ENCODE peak calls at places on chromosomes 5 and 9, in nine cellular contexts. C is body of pancreas; W is breast epithelium; A is PC-3; P is mucosa of descending colon; Q is CD8-positive, alpha-beta T cell; H is tibial artery; Y is iPS DF 6.9; I is heart right ventricle. S is an unnamed sample. For H3K36me3, the result is how much of the 10 kb centered on the place peaks cover.

GRCh38 chr5:58259685-58260152 is 200.2 kb downstream of the PLK2 start:
- DNase-seq in W (no peak), H (no peak), P (no peak), Q (no peak), Y (peak), A (peak), I (no peak), C (no peak), S (no peak)

GRCh38 chr9:106980551-106981101 is 117.7 kb downstream of the ZNF462 start:
- DNase-seq in C (no peak), Y (no peak), W (no peak), Q (no peak), P (no peak), I (no peak), H (no peak), A (peak), S (no peak)

GRCh38 chr9:14030350-14030823 is 283.6 kb downstream of the NFIB start:
- DNase-seq in C (peak), P (peak), Q (no peak), I (no peak), A (peak), H (no peak), W (no peak), Y (no peak), S (no peak)

GRCh38 chr5:91528831-91529230 is 145.7 kb upstream of the ARRDC3 start:
- DNase-seq in P (no peak), C (no peak), Q (no peak), Y (no peak), H (no peak), W (no peak), A (no peak), I (no peak), S (no peak)

GRCh38 chr9:106947097-106947496 is 84.1 kb downstream of the ZNF462 start:
- DNase-seq in W (no peak), P (no peak), H (no peak), Q (no peak), Y (no peak), A (no peak), I (no peak), C (no peak), S (no peak)

GRCh38 chr5:147949711-147950573 is 43.6 kb upstream of the C5orf46 start:
- DNase-seq in C (no peak), Q (no peak), A (peak), P (no peak), I (no peak), W (no peak), Y (no peak), H (no peak), S (no peak)

GRCh38 chr9:31347082-31347617 is 1037.3 kb upstream of the ACO1 start:
- DNase-seq in C (no peak), I (no peak), Q (no peak), W (no peak), H (no peak), Y (no peak), P (peak), A (no peak), S (no peak)

GRCh38 chr5:97666767-97667166 is 483.7 kb upstream of the RIOK2 start:
- DNase-seq in H (no peak), A (peak), Y (no peak), C (no peak), Q (no peak), P (no peak), I (no peak), W (no peak), S (no peak)

GRCh38 chr9:96169488-96169887 is 132.5 kb downstream of the HSD17B3 start:
- DNase-seq in I (peak), P (peak), A (peak), H (no peak), W (no peak), Y (no peak), C (peak), Q (no peak), S (peak)

GRCh38 chr9:93064392-93065124 is 6.1 kb downstream of the SUSD3 start:
- DNase-seq in A (no peak), Y (no peak), W (no peak), P (peak), Q (peak), C (no peak), H (no peak), I (no peak), S (no peak)

GRCh38 chr5:73448072-73448432 is 525 bp downstream of the FOXD1 start:
- DNase-seq in C (no peak), H (no peak), I (no peak), W (no peak), A (no peak), P (no peak), Y (no peak), Q (no peak), S (no peak)

GRCh38 chr9:69916950-69917349 is 96.3 kb downstream of the CFAP95 start:
- DNase-seq in W (no peak), P (no peak), C (no peak), Y (no peak), H (no peak), A (peak), I (no peak), Q (no peak), S (no peak)

GRCh38 chr5:67173959-67174358 is 22.6 kb downstream of the CD180 start:
- DNase-seq in Q (no peak), I (no peak), H (no peak), W (no peak), P (no peak), C (no peak), A (no peak), Y (no peak), S (no peak)

GRCh38 chr5:176792584-176793342 is 17.6 kb upstream of the UNC5A start:
- DNase-seq in A (no peak), C (no peak), Y (no peak), W (no peak), I (no peak), H (no peak), Q (no peak), P (no peak), S (no peak)

GRCh38 chr9:77679696-77680359 is 31.7 kb upstream of the GNA14 start:
- DNase-seq in Q (no peak), C (no peak), W (no peak), Y (no peak), A (no peak), P (no peak), H (no peak), I (no peak), S (no peak)

GRCh38 chr5:91885291-91886265 is 502.5 kb upstream of the ARRDC3 start:
- DNase-seq in Q (no peak), A (no peak), H (no peak), P (no peak), W (no peak), C (no peak), Y (no peak), I (no peak), S (no peak)

GRCh38 chr5:178121450-178122276 is 8.3 kb downstream of the N4BP3 start:
- DNase-seq in W (no peak), A (no peak), Q (no peak), I (peak), Y (no peak), C (no peak), H (no peak), P (no peak), S (peak)

GRCh38 chr5:145854651-145855258 is 18.1 kb downstream of the GRXCR2 start:
- DNase-seq in A (peak), W (no peak), Q (no peak), I (no peak), C (no peak), P (peak), Y (no peak), H (no peak), S (no peak)

GRCh38 chr5:96885518-96886338 is 9.4 kb downstream of the ERAP2 start:
- DNase-seq in Y (no peak), P (no peak), Q (no peak), I (no peak), A (no peak), C (no peak), H (no peak), W (no peak), S (no peak)

GRCh38 chr5:129857124-129857523 is 47.1 kb upstream of the CHSY3 start:
- DNase-seq in Q (no peak), C (no peak), I (no peak), A (no peak), H (no peak), W (no peak), P (no peak), Y (no peak), S (no peak)

GRCh38 chr9:4489919-4490704 is at the start of gene SLC1A1:
- DNase-seq in Q (no peak), A (peak), I (peak), W (peak), C (peak), Y (no peak), P (peak), H (peak), S (peak)

GRCh38 chr5:143652104-143652700 is 159.8 kb upstream of the HMHB1 start:
- DNase-seq in A (no peak), I (no peak), Q (no peak), W (no peak), H (no peak), C (no peak), P (no peak), Y (no peak), S (no peak)

GRCh38 chr9:135328485-135329417 is 150.8 kb upstream of the PPP1R26 start:
- DNase-seq in C (no peak), H (no peak), Q (no peak), Y (no peak), A (no peak), W (peak), I (no peak), P (no peak), S (peak)

GRCh38 chr5:9801908-9802307 is 171.8 kb upstream of the TAS2R1 start:
- DNase-seq in A (no peak), Q (no peak), Y (no peak), W (no peak), C (no peak), H (no peak), I (no peak), P (no peak), S (no peak)

DNA sequence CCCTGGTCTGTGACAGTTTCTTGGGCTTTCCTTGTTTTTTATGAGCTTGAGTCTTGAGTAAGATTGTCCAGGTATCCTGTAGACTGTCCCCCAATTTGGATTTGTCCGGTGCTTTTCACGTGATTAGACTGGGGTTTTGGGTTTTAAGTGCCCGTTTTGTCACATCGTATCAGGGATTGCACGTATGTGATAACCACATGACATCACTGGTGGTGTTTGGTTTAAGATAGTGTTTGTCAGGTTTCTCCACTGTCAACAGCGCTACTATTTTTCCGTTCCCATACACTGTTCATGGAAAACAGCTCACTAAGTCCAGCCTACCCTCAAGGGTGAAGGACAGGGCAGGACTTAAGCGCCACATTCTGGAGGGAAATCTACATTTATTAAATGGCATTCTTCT is 39.7 kb downstream of the LMNB1 start:
- DNase-seq in Q (no peak), P (no peak), C (no peak), I (no peak), A (no peak), Y (no peak), H (no peak), W (no peak), S (no peak)
- H3K36me3 ChIP-seq in Q (under half), P (under half), C (under half), I (under half), A (half or more), Y (under half), H (under half), W (under half), S (under half)

DNA sequence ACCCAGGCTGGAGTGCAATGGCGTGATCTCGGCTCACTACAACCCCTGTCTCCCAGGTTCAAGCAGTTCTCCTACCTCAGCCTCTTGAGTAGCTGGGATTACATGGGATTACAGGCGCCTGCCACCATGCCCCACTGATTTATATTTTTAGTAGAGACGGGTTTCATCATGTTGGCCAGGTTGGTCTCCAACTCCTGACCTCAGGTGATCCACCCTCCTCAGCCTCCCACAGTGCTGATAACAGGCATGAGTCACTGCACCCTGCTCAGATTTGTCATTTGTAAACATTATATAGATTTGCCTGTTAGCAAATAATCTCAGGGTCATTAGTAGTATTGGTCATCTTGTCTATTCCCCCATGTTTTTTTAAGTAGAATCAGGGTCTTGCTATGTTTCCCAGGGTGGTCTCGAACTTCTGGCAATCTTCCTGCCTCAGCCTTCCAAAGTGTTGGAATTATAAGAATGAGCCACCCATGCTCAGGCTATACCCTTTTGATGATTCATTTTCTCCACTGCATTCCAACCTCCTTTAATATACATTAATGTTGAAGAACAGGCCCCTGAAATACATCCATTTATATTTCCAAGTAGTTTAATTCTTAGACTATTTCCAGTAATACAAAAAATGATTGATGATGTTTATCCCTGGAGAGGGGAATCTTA is 17.3 kb downstream of the CENPH start:
- DNase-seq in C (peak), A (peak), Q (no peak), H (no peak), W (no peak), Y (no peak), P (no peak), I (no peak), S (no peak)
- H3K36me3 ChIP-seq in C (under half), A (under half), Q (under half), H (under half), W (under half), Y (under half), P (under half), I (under half), S (under half)

GRCh38 chr5:179771496-179771895 is 22.3 kb upstream of the LTC4S start:
- DNase-seq in H (no peak), P (no peak), W (no peak), A (no peak), Y (no peak), C (no peak), Q (no peak), I (no peak), S (no peak)
- H3K36me3 ChIP-seq in H (half or more), P (under half), W (under half), A (under half), Y (under half), C (under half), Q (half or more), I (under half), S (under half)

DNA sequence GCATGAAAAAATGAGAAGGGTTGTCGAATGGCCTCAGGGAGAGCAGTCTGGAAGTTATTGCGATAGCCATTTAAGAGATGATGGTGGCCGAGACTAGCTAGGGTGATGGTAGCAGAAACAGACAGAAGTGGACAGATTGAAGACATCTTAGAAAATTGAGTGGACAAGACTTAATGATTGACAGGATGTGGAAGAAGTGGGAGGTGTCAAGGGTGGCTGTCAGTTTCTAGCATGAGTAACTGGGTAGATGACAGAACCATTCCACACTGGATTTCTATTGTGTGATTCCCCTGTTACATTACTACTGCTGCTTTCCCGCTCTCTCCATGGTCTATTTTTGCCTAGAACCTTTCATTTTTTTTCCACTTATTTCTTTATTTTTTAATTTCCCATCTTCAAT is 12.6 kb downstream of the CHMP5 start:
- DNase-seq in W (no peak), Q (no peak), P (no peak), H (no peak), C (no peak), Y (no peak), A (no peak), I (no peak), S (no peak)
- H3K36me3 ChIP-seq in W (under half), Q (half or more), P (under half), H (half or more), C (under half), Y (under half), A (under half), I (under half), S (under half)

GRCh38 chr5:151128817-151129216 is 28.8 kb downstream of the ANXA6 start:
- DNase-seq in Y (no peak), C (no peak), A (no peak), W (no peak), P (no peak), Q (no peak), I (no peak), H (no peak), S (no peak)
- H3K36me3 ChIP-seq in Y (under half), C (under half), A (under half), W (under half), P (under half), Q (half or more), I (under half), H (half or more), S (under half)

DNA sequence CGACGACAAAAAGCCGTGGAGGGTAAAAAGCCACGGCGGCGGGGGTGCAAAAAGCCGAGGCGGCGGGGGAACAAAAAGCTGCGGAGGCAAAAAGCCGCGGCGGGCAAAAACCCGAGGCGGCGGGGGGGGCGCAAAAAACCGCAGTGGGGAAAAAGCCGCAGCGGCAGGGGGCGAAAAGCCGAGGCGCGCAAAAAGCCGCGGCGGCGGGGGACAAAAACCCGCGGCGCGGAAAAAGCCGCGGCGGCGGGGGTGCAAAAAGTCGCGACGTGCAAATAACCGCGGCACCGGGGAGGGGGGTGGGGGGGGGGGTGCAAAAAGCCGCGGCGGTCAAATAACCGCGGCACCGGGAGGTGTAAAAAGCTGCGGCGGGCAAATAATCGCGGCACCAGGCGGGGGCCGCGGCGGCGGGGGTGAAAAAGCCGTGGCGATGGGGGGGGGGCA is 511.5 kb downstream of the FOXD4L5 start:
- DNase-seq in P (peak), Q (peak), H (no peak), C (no peak), W (no peak), I (peak), Y (no peak), A (no peak), S (no peak)
- H3K36me3 ChIP-seq in P (under half), Q (under half), H (under half), C (under half), W (under half), I (under half), Y (under half), A (under half), S (under half)

S was measured in testis.